ENCODE peak calls at places on chromosomes 12 and 14, in six cellular contexts. U is CD8-positive, alpha-beta T cell; K is AG04450; O is Karpas-422; A is psoas muscle; P is sigmoid colon. R is an unnamed sample.

GRCh38 chr12:124703852-124704251 is 136.4 kb upstream of the NCOR2 start:
- DNase-seq in U (no peak), K (no peak), O (no peak), A (no peak), P (no peak), R (no peak)

GRCh38 chr14:80754696-80755095 is 186.8 kb downstream of the CEP128 start:
- DNase-seq in U (no peak), K (no peak), O (no peak), A (no peak), P (no peak), R (no peak)

GRCh38 chr12:106170285-106170684 is 31.5 kb upstream of the NUAK1 start:
- DNase-seq in U (no peak), K (no peak), O (no peak), A (peak; percentile 49), P (no peak), R (no peak)

GRCh38 chr12:126768517-126768916 is 1498.5 kb upstream of the TMEM132C start:
- DNase-seq in U (no peak), K (no peak), O (no peak), A (no peak), P (no peak), R (no peak)

GRCh38 chr12:25197608-25198007 is 2.6 kb downstream of the ETFRF1 start:
- DNase-seq in U (no peak), K (no peak), O (peak; percentile 55), A (no peak), P (no peak), R (no peak)

GRCh38 chr14:73997944-73998451 is 21.1 kb downstream of the ENTPD5 start:
- DNase-seq in U (no peak), K (no peak), O (no peak), A (no peak), P (no peak), R (no peak)

GRCh38 chr12:24062642-24063245 is 113.3 kb upstream of the SOX5 start:
- DNase-seq in U (no peak), K (no peak), O (no peak), A (no peak), P (no peak), R (no peak)

GRCh38 chr14:77979666-77980351 is 179.9 kb downstream of the ADCK1 start:
- DNase-seq in U (no peak), K (no peak), O (peak; percentile 64), A (no peak), P (no peak), R (no peak)

GRCh38 chr14:41570415-41571155 is 36.1 kb upstream of the LRFN5 start:
- DNase-seq in U (no peak), K (no peak), O (no peak), A (no peak), P (no peak), R (no peak)

GRCh38 chr14:58866386-58866785 is 228.6 kb downstream of the DACT1 start:
- DNase-seq in U (no peak), K (no peak), O (no peak), A (no peak), P (no peak), R (no peak)

GRCh38 chr12:128190614-128191013 is 76.4 kb upstream of the TMEM132C start:
- DNase-seq in U (no peak), K (no peak), O (peak; percentile 79), A (peak; percentile 12), P (no peak), R (no peak)

GRCh38 chr14:60485600-60486251 is at the start of gene C14orf39:
- DNase-seq in U (no peak), K (peak; percentile 11), O (no peak), A (peak; percentile 55), P (no peak), R (peak; percentile 47)

GRCh38 chr12:74021937-74022336 is 515.7 kb upstream of the ATXN7L3B start:
- DNase-seq in U (no peak), K (no peak), O (no peak), A (peak; percentile 20), P (no peak), R (peak; percentile 69)

GRCh38 chr12:90333939-90334338 is 621.0 kb downstream of the CCER1 start:
- DNase-seq in U (no peak), K (no peak), O (no peak), A (no peak), P (no peak), R (no peak)

GRCh38 chr12:65720136-65720535 is 104.1 kb upstream of the HMGA2 start:
- DNase-seq in U (no peak), K (no peak), O (no peak), A (no peak), P (no peak), R (no peak)
- H3K27me3 ChIP-seq in U (no peaks in the 10 kb centered on the region), K (no peaks in the 10 kb centered on the region), O (no peaks in the 10 kb centered on the region), A (peaks cover 4% of the 10 kb centered on the region), P (no peaks in the 10 kb centered on the region), R (no peaks in the 10 kb centered on the region)

GRCh38 chr12:110743571-110744093 is 941 bp upstream of the PPP1CC start:
- DNase-seq in U (no peak), K (no peak), O (no peak), A (peak; percentile 33), P (peak; percentile 79), R (peak; percentile 69)
- H3K27me3 ChIP-seq in U (no peaks in the 10 kb centered on the region), K (no peaks in the 10 kb centered on the region), O (no peaks in the 10 kb centered on the region), A (no peaks in the 10 kb centered on the region), P (no peaks in the 10 kb centered on the region), R (no peaks in the 10 kb centered on the region)

DNA sequence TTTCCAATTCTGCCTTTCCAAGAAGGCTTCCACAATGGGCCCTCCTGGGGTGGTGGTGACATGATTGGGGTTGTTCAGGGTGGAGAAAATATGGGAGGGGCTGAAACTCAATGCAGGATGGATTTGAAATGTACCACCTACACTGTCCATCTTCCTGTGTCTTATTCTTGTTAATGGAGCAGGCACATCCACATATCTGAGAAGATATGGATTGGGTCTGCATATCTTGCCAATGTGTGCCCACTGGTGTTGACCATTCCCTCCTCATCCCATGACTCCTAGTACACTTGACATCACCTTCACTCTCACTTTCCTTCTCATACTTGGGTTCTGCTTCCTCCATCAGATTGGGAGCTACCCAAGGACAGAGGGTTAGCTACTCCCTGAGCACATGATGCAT is 7.2 kb downstream of the KRT76 start:
- DNase-seq in U (no peak), K (no peak), O (no peak), A (no peak), P (no peak), R (no peak)
- H3K27me3 ChIP-seq in U (no peaks in the 10 kb centered on the region), K (peaks cover 12% of the 10 kb centered on the region), O (no peaks in the 10 kb centered on the region), A (no peaks in the 10 kb centered on the region), P (no peaks in the 10 kb centered on the region), R (no peaks in the 10 kb centered on the region)

DNA sequence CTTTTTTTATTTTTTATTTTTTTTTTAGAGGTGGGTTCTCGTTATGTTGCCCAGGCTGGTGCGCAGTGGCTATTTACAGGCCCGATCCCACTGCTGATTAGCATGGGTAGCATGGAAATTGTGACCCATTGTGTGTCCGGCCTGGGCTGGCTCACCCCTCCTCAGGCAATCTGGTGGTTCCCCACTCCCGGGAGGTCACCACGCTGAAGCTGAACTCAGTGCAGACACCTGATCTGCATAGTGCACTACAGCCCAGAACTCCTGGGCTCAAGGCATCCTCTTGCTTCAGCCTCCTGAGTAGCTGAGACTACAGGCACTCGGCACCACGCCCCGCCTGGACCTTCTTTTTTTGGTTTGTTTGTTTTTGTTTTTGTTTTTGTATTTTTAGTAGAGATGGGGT is 5.5 kb upstream of the CD4 start:
- DNase-seq in U (no peak), K (no peak), O (no peak), A (no peak), P (no peak), R (no peak)
- H3K27me3 ChIP-seq in U (no peaks in the 10 kb centered on the region), K (no peaks in the 10 kb centered on the region), O (no peaks in the 10 kb centered on the region), A (no peaks in the 10 kb centered on the region), P (no peaks in the 10 kb centered on the region), R (no peaks in the 10 kb centered on the region)

GRCh38 chr14:99174920-99175319 is 97.1 kb downstream of the BCL11B start:
- DNase-seq in U (no peak), K (no peak), O (no peak), A (no peak), P (peak; percentile 46), R (no peak)
- H3K27me3 ChIP-seq in U (no peaks in the 10 kb centered on the region), K (no peaks in the 10 kb centered on the region), O (peaks cover under 1% of the 10 kb centered on the region), A (no peaks in the 10 kb centered on the region), P (no peaks in the 10 kb centered on the region), R (no peaks in the 10 kb centered on the region)

DNA sequence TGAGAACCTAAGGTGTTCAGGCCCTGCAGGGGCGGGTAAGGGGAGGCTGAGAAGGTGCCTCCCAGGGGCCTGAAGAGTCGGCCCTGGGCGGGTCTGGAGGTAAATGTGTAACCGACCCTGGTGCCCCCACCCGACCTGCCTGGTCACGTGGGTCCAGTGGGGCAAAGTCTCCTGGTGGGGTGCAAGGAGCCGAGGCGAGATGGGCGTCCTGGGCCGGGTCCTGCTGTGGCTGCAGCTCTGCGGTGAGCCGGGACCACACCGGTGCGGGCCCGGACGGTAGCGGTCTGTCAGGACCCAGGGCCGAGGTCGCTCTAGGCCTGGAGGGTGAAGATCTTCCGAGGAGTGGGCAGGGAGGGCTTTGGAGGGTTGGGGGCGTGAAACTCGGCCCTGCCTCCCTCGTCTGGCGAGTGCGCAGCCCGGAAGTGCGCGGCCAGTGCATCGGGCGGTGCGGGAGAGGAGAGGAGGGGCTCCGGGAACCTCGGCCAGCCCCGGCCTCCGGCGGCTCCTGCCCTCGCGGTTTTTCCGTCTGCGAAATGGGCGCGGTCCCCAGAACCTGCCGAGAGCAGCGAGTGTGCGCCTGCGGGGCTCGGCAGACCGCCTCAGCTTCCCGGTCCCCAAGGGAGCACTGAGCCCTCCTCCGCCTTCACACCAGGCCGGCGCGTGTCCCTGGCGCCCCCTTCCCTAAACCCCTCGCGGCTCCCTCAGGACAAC is at the start of gene AMN:
- DNase-seq in U (no peak), K (no peak), O (no peak), A (no peak), P (no peak), R (no peak)
- H3K27me3 ChIP-seq in U (peaks cover 5% of the 10 kb centered on the region), K (peaks cover 49% of the 10 kb centered on the region), O (no peaks in the 10 kb centered on the region), A (peaks cover 10% of the 10 kb centered on the region), P (peaks cover 38% of the 10 kb centered on the region), R (no peaks in the 10 kb centered on the region)